ENCODE peak calls at places on chromosomes 12 and 14, in seven cellular contexts. I is OCI-LY7; M is endothelial cell of umbilical vein; W is suprapubic skin; Z is effector memory CD4-positive, alpha-beta T cell; R is left lung; H is heart right ventricle. Q is an unnamed sample.

GRCh38 chr14:57486767-57487379 is 6.8 kb downstream of the CCDC198 start:
- DNase-seq in Z (no peak), H (no peak), W (no peak), I (peak; percentile 67), R (no peak), M (peak; percentile 30), Q (no peak)

GRCh38 chr12:15151141-15152091 is 69.8 kb downstream of the RERG start:
- DNase-seq in Z (no peak), I (peak; percentile 21), M (peak; percentile 50), H (peak; percentile 32), R (no peak), W (no peak), Q (no peak)

GRCh38 chr14:93941293-93941910 is 14.3 kb downstream of the FAM181A start:
- DNase-seq in M (no peak), Z (no peak), I (no peak), R (peak; percentile 68), W (no peak), H (no peak), Q (peak; percentile 85)

GRCh38 chr12:64099430-64099829 is 122.7 kb downstream of the KICS2 start:
- DNase-seq in H (peak; percentile 34), R (no peak), I (no peak), W (no peak), Z (no peak), M (peak; percentile 70), Q (no peak)

GRCh38 chr12:90253674-90254181 is 545.1 kb upstream of the ATP2B1 start:
- DNase-seq in I (peak; percentile 76), R (peak; percentile 71), Z (peak; percentile 2), M (peak; percentile 90), W (peak; percentile 86), H (peak; percentile 39), Q (peak; percentile 16)

GRCh38 chr12:51392556-51393237 is 1.5 kb upstream of the GALNT6 start:
- DNase-seq in W (peak; percentile 69), M (peak; percentile 45), H (no peak), Z (no peak), R (no peak), I (no peak), Q (no peak)

GRCh38 chr12:123024819-123025391 is 44.4 kb downstream of the ARL6IP4 start:
- DNase-seq in M (no peak), H (no peak), W (no peak), R (no peak), Z (no peak), I (no peak), Q (no peak)

GRCh38 chr14:81594012-81594411 is 60.4 kb upstream of the SEL1L start:
- DNase-seq in Z (no peak), W (no peak), R (no peak), H (peak; percentile 16), M (no peak), I (no peak), Q (peak; percentile 65)

GRCh38 chr12:85468356-85469157 is 188.5 kb downstream of the ALX1 start:
- DNase-seq in H (peak; percentile 12), R (peak; percentile 62), W (no peak), Z (no peak), I (peak; percentile 50), M (peak; percentile 80), Q (peak; percentile 65)

GRCh38 chr12:123091756-123092155 is 59.1 kb downstream of the PITPNM2 start:
- DNase-seq in M (no peak), H (no peak), I (no peak), R (no peak), Z (no peak), W (no peak), Q (no peak)

GRCh38 chr14:61505815-61506809 is 184.7 kb downstream of the PRKCH start:
- DNase-seq in R (no peak), M (peak; percentile 39), W (no peak), I (no peak), Z (no peak), H (no peak), Q (no peak)

GRCh38 chr12:92010368-92010767 is 135.3 kb downstream of the BTG1 start:
- DNase-seq in M (no peak), Z (no peak), I (no peak), R (no peak), H (no peak), W (no peak), Q (no peak)

GRCh38 chr12:113070117-113070906 is 13.8 kb downstream of the DTX1 start:
- DNase-seq in M (no peak), I (peak; percentile 68), Z (no peak), W (no peak), R (no peak), H (peak; percentile 70), Q (no peak)

GRCh38 chr12:94567784-94568183 is 82.6 kb downstream of the TMCC3 start:
- DNase-seq in M (no peak), H (no peak), W (no peak), Z (no peak), R (no peak), I (no peak), Q (no peak)

GRCh38 chr14:96275182-96276112 is 19.4 kb downstream of the BDKRB1 start:
- DNase-seq in Z (peak; percentile 25), R (peak; percentile 91), H (peak; percentile 52), I (peak; percentile 61), M (peak; percentile 51), W (no peak), Q (peak; percentile 73)

GRCh38 chr14:32366995-32367394 is 37.9 kb downstream of the AKAP6 start:
- DNase-seq in R (no peak), M (no peak), Z (no peak), W (no peak), H (peak; percentile 6), I (no peak), Q (no peak)

GRCh38 chr12:92899388-92900001 is 29.6 kb downstream of the EEA1 start:
- DNase-seq in M (peak; percentile 87), Z (no peak), H (peak; percentile 79), R (no peak), W (peak; percentile 90), I (no peak), Q (peak; percentile 28)

GRCh38 chr12:96237465-96238077 is 43.4 kb downstream of the ELK3 start:
- DNase-seq in Z (peak; percentile 67), H (peak; percentile 75), R (no peak), W (no peak), M (peak; percentile 96), I (no peak), Q (peak; percentile 90)

GRCh38 chr12:12734054-12734453 is 16.9 kb downstream of the CDKN1B start:
- DNase-seq in Z (no peak), H (no peak), M (no peak), I (no peak), W (no peak), R (no peak), Q (no peak)

GRCh38 chr12:12733118-12733517 is 15.9 kb downstream of the CDKN1B start:
- DNase-seq in H (no peak), Z (no peak), I (no peak), W (no peak), R (no peak), M (no peak), Q (no peak)

GRCh38 chr12:12736759-12737676 is 19.9 kb downstream of the CDKN1B start:
- DNase-seq in W (no peak), M (peak; percentile 67), H (peak; percentile 29), I (peak; percentile 70), R (no peak), Z (peak; percentile 30), Q (no peak)

GRCh38 chr12:12734561-12735071 is 17.4 kb downstream of the CDKN1B start:
- DNase-seq in Z (no peak), I (no peak), M (no peak), W (no peak), R (no peak), H (no peak), Q (no peak)

DNA sequence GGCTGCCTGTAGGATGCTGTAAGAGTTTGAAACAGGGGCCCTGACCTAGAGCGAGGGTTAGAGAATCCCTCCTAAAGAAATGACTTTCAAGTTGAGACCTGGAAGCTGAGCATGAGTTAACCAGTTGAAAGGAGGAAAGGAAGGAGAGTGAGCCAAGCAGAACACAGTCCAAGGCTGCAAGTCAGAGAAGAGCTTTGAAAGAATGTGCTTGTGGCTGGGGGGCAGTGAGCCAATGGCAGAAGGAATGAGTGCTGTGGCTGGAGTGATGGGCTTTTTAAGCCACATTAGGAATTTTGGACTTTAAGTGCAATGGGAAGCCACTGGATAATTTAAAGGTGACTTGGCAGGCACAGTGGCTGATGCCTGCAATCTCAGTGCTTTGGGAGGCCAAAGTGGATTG is 18.1 kb downstream of the CDKN1B start:
- DNase-seq in R (no peak), W (no peak), Z (no peak), H (no peak), M (peak; percentile 14), I (no peak), Q (no peak)
- H3K27ac ChIP-seq in R (peak overlapping the region; percentile 38), W (peak overlapping the region; percentile 70), Z (peak overlapping the region; percentile 68), H (peak overlapping the region; percentile 50), M (no peak overlapping the region), I (no peak overlapping the region), Q (peak overlapping the region; percentile 64)

GRCh38 chr14:54652188-54652889 is 85.4 kb downstream of the SAMD4A start:
- DNase-seq in Z (no peak), I (no peak), H (peak; percentile 91), R (peak; percentile 75), M (peak; percentile 96), W (peak; percentile 91), Q (peak; percentile 73)
- H3K27ac ChIP-seq in Z (no peak overlapping the region), I (no peak overlapping the region), H (peak overlapping the region; percentile 87), R (peak overlapping the region; percentile 66), M (peak overlapping the region; percentile 100), W (peak overlapping the region; percentile 91), Q (peak overlapping the region; percentile 86)

DNA sequence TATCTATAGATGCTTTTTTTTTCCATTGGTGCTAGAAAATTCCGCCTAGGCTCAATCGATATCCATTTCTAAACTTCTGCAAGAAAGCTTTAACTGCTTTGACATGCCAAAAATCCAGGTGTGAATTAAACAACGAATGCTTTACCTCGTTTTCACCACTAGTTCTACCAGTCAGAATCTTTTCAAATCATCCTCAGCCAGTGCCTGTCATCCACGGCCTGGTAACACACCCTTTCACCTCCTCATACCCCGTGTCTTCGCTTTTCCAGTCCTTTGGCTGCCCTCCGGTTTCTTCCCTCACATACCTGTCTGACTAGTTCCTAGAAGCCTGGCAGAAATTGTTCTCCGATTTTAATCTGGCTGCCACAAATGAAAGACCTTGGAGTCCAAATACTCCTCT is 1.4 kb upstream of the PHC1 start:
- DNase-seq in R (no peak), H (no peak), I (peak; percentile 60), W (no peak), M (no peak), Z (no peak), Q (no peak)
- H3K27ac ChIP-seq in R (peak overlapping the region; percentile 85), H (peak overlapping the region; percentile 82), I (peak overlapping the region; percentile 56), W (no peak overlapping the region), M (no peak overlapping the region), Z (peak overlapping the region; percentile 47), Q (peak overlapping the region; percentile 91)

GRCh38 chr14:51602176-51602759 is 49.4 kb upstream of the FRMD6 start:
- DNase-seq in W (no peak), R (no peak), I (no peak), Z (no peak), H (no peak), M (no peak), Q (no peak)
- H3K27ac ChIP-seq in W (no peak overlapping the region), R (no peak overlapping the region), I (no peak overlapping the region), Z (no peak overlapping the region), H (no peak overlapping the region), M (no peak overlapping the region), Q (no peak overlapping the region)